ENCODE peak calls at places on chromosomes 6 and 20, in eight cellular contexts. F, X, J, R, G, D, L and C are unnamed samples.

GRCh38 chr6:45116714-45117410 is 211.3 kb upstream of the RUNX2 start:
- DNase-seq in X (peak; percentile 67), R (no peak), J (no peak), G (peak; percentile 63), L (no peak), D (no peak), F (peak; percentile 18), C (no peak)

GRCh38 chr6:64504509-64504908 is 868.9 kb downstream of the PHF3 start:
- DNase-seq in J (no peak), R (no peak), X (peak; percentile 25), F (no peak), D (no peak), G (peak; percentile 67), L (no peak), C (no peak)

GRCh38 chr6:170282512-170283158 is 8.2 kb downstream of the DLL1 start:
- DNase-seq in G (no peak), R (no peak), X (no peak), F (no peak), J (no peak), L (no peak), D (no peak), C (no peak)

GRCh38 chr6:150723857-150724256 is 124.2 kb downstream of the PLEKHG1 start:
- DNase-seq in J (no peak), D (no peak), X (no peak), F (no peak), G (no peak), L (no peak), R (no peak), C (no peak)

GRCh38 chr6:136344420-136344819 is 54.8 kb upstream of the BCLAF1 start:
- DNase-seq in D (no peak), R (no peak), X (peak; percentile 72), L (no peak), J (no peak), G (peak; percentile 92), F (peak; percentile 55), C (no peak)

GRCh38 chr6:75206338-75207210 is 721 bp upstream of the COL12A1 start:
- DNase-seq in F (no peak), R (no peak), X (peak; percentile 48), L (peak; percentile 31), D (no peak), G (no peak), J (no peak), C (no peak)

GRCh38 chr6:71460933-71461332 is 172.3 kb downstream of the OGFRL1 start:
- DNase-seq in J (no peak), X (no peak), L (no peak), G (no peak), F (no peak), D (no peak), R (no peak), C (no peak)

GRCh38 chr20:542777-543368 is 717 bp downstream of the CSNK2A1 start:
- DNase-seq in D (peak; percentile 71), L (no peak), R (no peak), G (no peak), X (peak; percentile 6), F (no peak), J (peak; percentile 42), C (no peak)

GRCh38 chr6:125507987-125508655 is 206.4 kb upstream of the HDDC2 start:
- DNase-seq in G (peak; percentile 19), X (peak; percentile 65), L (peak; percentile 20), R (peak; percentile 56), F (no peak), J (peak; percentile 14), D (no peak), C (no peak)

GRCh38 chr6:153312633-153313032 is 181.6 kb upstream of the RGS17 start:
- DNase-seq in L (no peak), D (peak; percentile 26), F (no peak), G (peak; percentile 76), J (peak; percentile 47), X (peak; percentile 78), R (peak; percentile 64), C (no peak)

GRCh38 chr6:21831531-21832291 is 238.2 kb downstream of the SOX4 start:
- DNase-seq in L (no peak), D (no peak), F (no peak), R (no peak), J (no peak), G (peak; percentile 75), X (peak; percentile 43), C (no peak)

GRCh38 chr6:168272379-168273011 is 47.1 kb downstream of the DACT2 start:
- DNase-seq in F (no peak), L (no peak), R (no peak), G (no peak), D (no peak), X (peak; percentile 13), J (no peak), C (no peak)

GRCh38 chr6:11251553-11252358 is 19.3 kb upstream of the NEDD9 start:
- DNase-seq in D (no peak), R (peak; percentile 88), J (peak; percentile 66), F (no peak), G (peak; percentile 76), X (peak; percentile 89), L (peak; percentile 89), C (no peak)

GRCh38 chr20:34427331-34427730 is 64.3 kb downstream of the ITCH start:
- DNase-seq in R (no peak), D (no peak), J (no peak), L (no peak), X (no peak), G (no peak), F (no peak), C (no peak)

GRCh38 chr6:14582731-14583130 is 465.2 kb downstream of the CD83 start:
- DNase-seq in J (no peak), D (no peak), X (no peak), F (no peak), G (no peak), R (no peak), L (no peak), C (no peak)

GRCh38 chr6:126716826-126717514 is 377.1 kb downstream of the CENPW start:
- DNase-seq in X (no peak), G (no peak), R (no peak), L (no peak), J (no peak), F (no peak), D (no peak), C (no peak)

GRCh38 chr6:12119085-12119588 is 107.0 kb downstream of the HIVEP1 start:
- DNase-seq in R (no peak), G (no peak), D (no peak), L (no peak), X (no peak), F (no peak), J (no peak), C (no peak)

GRCh38 chr6:113901482-113901881 is 44.3 kb downstream of the MARCKS start:
- DNase-seq in F (no peak), G (peak; percentile 12), X (peak; percentile 32), J (no peak), D (no peak), L (no peak), R (no peak), C (no peak)

GRCh38 chr6:116027821-116028220 is 32.9 kb downstream of the FRK start:
- DNase-seq in F (no peak), G (no peak), J (no peak), L (no peak), X (no peak), D (no peak), R (no peak), C (no peak)

GRCh38 chr6:10584607-10585006 is 63.5 kb downstream of the GCNT2 start:
- DNase-seq in R (no peak), D (no peak), J (no peak), X (no peak), G (no peak), L (no peak), F (no peak), C (no peak)

GRCh38 chr6:135909737-135910387 is 58.4 kb downstream of the PDE7B start:
- DNase-seq in J (peak; percentile 63), L (peak; percentile 56), F (no peak), G (peak; percentile 57), X (peak; percentile 59), D (peak; percentile 59), R (peak; percentile 61), C (no peak)

GRCh38 chr6:143468026-143468425 is 17.4 kb downstream of the PEX3 start:
- DNase-seq in G (no peak), R (no peak), J (no peak), D (no peak), X (no peak), L (no peak), F (no peak), C (no peak)

GRCh38 chr6:143465546-143465945 is 14.9 kb downstream of the PEX3 start:
- DNase-seq in G (peak; percentile 9), J (no peak), R (no peak), X (peak; percentile 56), L (no peak), F (no peak), D (no peak), C (no peak)
- TF ChIP-seq CTCF in G (no peak), J (no peak), R (no peak), X (no peak), L (no peak), F (no peak), D (no peak), C (no peak)

DNA sequence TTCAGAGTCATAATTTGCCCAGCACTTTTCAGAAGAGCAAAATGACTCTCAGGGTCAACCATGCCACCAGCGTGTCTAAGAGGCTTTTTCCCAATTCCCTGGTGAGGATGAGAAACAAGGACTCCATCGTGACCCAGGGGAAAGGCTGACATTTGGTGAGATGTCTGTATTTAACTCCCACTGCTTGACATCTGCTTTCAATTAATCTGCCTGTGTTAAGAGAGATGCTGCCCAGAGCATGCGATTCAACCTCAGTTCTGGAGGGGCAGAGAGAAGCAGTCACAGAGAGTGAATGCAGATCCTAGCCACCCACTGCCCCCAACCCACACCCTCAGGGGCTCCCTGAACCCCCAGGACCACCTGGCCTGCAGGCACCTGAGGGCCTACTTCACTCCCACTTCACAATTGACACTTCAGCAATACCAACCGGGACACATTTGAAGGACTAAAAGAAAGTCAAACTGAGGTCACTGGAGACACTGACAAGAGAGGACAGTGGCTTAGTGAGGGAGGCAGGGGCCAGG is 131.4 kb upstream of the TOP1 start:
- DNase-seq in G (peak; percentile 68), L (no peak), J (no peak), F (peak; percentile 16), D (no peak), X (peak; percentile 26), R (no peak), C (no peak)
- H3K4me3 ChIP-seq in G (no peak overlapping the region), L (no peak overlapping the region), J (no peak overlapping the region), F (no peak overlapping the region), D (no peak overlapping the region), X (no peak overlapping the region), R (no peak overlapping the region), C (no peak overlapping the region)

GRCh38 chr20:16007978-16008377 is 565.3 kb downstream of the KIF16B start:
- DNase-seq in G (peak; percentile 2), R (no peak), F (no peak), L (no peak), D (no peak), X (no peak), J (no peak), C (no peak)
- TF ChIP-seq CTCF in G (no peak), R (no peak), F (peak; percentile 11), L (no peak), D (peak; percentile 55), X (no peak), J (no peak), C (no peak)

DNA sequence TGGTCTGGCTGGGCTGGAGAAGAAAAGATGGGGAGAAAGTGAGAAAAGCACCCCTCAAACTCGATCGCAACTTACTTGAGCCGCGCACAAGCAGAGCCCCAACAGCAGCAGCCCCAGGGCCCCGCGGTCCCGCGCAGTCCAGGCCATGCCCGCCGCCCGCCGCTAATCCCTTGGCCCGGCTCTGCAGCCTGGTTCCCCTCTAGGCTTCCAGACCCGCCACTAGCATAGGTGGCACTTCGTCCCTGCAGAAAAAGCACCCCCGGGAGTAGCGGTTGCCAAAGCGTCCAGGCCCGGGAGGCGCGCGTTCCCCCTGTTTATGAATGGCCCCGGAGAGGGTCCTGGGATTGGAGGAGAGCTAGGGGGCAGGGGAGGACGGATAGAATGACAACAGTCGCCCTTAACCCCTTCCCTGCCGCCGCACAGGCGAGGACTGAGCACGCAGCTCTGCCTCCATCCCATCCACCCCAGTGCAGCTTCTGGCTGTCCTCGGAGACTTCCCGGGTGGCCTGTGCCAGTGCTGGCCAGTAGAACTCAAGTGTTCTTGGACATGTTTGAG is 19.9 kb downstream of the COL9A1 start:
- DNase-seq in D (no peak), J (no peak), F (no peak), G (no peak), R (no peak), X (no peak), L (no peak), C (no peak)
- H3K4me3 ChIP-seq in D (no peak overlapping the region), J (no peak overlapping the region), F (no peak overlapping the region), G (no peak overlapping the region), R (no peak overlapping the region), X (no peak overlapping the region), L (peak overlapping the region; percentile 48), C (peak overlapping the region; percentile 18)